ENCODE peak calls at places on chromosomes 16 and 17, in seven cellular contexts. K is A549; Q is AG04450; Y is effector memory CD4-positive, alpha-beta T cell; F is transverse colon; A is endodermal cell; V is psoas muscle. L is an unnamed sample.

GRCh38 chr16:66434619-66435430 is 7.7 kb downstream of the BEAN1 start:
- DNase-seq in Y (no peak), A (peak), K (no peak), F (no peak), Q (no peak), V (no peak), L (no peak)

GRCh38 chr17:78645421-78646295 is 68.5 kb upstream of the DNAH17 start:
- DNase-seq in Q (no peak), K (peak), A (no peak), Y (no peak), V (peak), F (peak), L (no peak)

GRCh38 chr17:66777689-66778225 is 57.2 kb upstream of the CACNG5 start:
- DNase-seq in A (peak), V (no peak), Q (no peak), F (no peak), Y (no peak), K (no peak), L (no peak)

GRCh38 chr17:27466748-27467375 is 10.6 kb downstream of the KSR1 start:
- DNase-seq in K (no peak), A (no peak), F (no peak), V (no peak), Y (peak), Q (no peak), L (no peak)

GRCh38 chr17:4708436-4708835 is 2.0 kb upstream of the ARRB2 start:
- DNase-seq in V (no peak), K (peak), Y (peak), F (no peak), Q (no peak), A (peak), L (no peak)

GRCh38 chr17:45312477-45313418 is 4.1 kb downstream of the MAP3K14 start:
- DNase-seq in Q (no peak), F (no peak), V (no peak), Y (no peak), K (no peak), A (peak), L (no peak)

GRCh38 chr17:79252886-79253285 is 178.3 kb downstream of the ENGASE start:
- DNase-seq in Q (no peak), A (no peak), K (no peak), V (peak), Y (no peak), F (no peak), L (no peak)

GRCh38 chr16:29000019-29000418 is 15.2 kb downstream of the LAT start:
- DNase-seq in Y (no peak), Q (no peak), K (no peak), A (no peak), F (no peak), V (no peak), L (no peak)

GRCh38 chr17:66784621-66785364 is 50.1 kb upstream of the CACNG5 start:
- DNase-seq in F (no peak), Q (no peak), K (no peak), Y (no peak), A (peak), V (no peak), L (no peak)

DNA sequence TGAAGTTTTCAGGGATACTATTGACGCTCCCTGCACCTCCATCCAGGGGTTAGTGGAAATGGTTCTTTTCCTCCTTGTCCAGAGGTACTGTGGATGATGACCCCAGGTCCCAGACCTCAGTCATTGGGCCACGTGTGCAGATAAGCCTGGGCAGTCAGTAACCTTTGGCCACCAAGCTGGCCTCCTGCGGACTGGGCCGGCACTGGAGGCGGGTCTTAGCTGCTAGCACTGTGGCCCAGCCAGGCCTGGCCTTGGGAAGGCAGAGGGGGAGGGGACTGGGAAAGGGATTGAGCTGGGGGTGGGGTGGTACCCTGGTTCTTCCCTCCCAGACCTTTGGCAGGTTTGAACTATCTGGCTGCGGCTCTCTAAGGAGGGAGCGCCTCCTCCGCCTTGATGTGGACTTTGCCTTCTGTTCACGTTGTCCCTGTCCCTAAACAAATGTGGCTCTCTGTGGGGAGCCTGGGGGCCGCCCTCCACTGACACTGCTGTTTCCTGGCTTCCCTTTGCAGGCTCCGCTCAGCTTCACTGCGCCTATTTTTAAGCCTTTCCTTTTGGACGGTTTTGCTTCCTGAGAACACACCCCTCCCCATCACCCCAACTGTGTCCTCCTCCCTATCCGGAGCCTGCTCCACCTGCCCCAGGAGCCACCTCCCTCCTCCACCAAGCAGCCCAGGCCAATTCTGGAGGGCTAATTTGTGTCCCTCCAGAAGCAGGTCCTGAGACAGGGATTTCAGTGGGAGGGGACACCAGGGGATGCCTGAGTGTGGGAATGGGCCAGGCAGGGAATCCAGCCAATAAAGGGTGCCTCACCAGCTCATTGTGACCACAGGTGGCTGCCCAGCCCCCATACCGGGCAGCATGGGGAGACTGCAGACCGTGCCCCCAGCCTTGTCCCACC is 251.9 kb downstream of the SEC14L1 start:
- DNase-seq in K (peak), V (peak), Q (no peak), F (peak), Y (no peak), A (peak), L (no peak)
- H3K27ac ChIP-seq in K (peak), V (peak), Q (peak), F (peak), Y (peak), A (peak), L (peak)

GRCh38 chr16:70710422-70711210 is 24.8 kb upstream of the MTSS2 start:
- DNase-seq in A (no peak), Y (no peak), Q (no peak), K (no peak), F (no peak), V (no peak), L (no peak)

GRCh38 chr16:70709961-70710360 is 24.1 kb upstream of the MTSS2 start:
- DNase-seq in V (no peak), F (no peak), Y (no peak), Q (no peak), A (no peak), K (no peak), L (no peak)

GRCh38 chr16:70711211-70711978 is 25.5 kb upstream of the MTSS2 start:
- DNase-seq in A (no peak), F (no peak), Y (no peak), Q (no peak), K (no peak), V (no peak), L (no peak)

GRCh38 chr16:70708381-70709253 is 22.8 kb upstream of the MTSS2 start:
- DNase-seq in F (no peak), V (no peak), K (no peak), Y (no peak), A (no peak), Q (no peak), L (no peak)

DNA sequence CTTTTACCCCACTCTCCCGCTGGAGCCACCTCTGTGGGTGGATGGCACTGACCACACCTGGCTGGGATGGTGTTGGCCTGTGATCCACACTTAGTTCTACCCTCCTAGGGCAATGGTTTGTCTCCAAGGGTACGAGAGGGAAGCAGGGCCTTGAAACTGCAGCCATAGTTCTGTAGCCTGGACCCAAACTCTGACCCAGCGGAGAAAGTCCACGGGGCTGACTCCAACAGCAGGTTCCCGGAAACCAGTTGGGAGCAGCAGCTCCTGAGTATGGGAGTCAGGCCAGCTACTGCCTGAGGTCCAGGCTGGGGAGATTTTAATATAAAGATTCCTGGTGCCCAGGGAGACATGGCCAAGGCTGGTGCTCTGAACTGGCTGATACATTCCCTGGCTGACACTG is 23.6 kb upstream of the MTSS2 start:
- DNase-seq in Y (no peak), V (no peak), A (no peak), Q (no peak), F (no peak), K (no peak), L (no peak)
- H3K27ac ChIP-seq in Y (no peak), V (no peak), A (no peak), Q (no peak), F (peak), K (peak), L (no peak)

GRCh38 chr16:14344945-14345344 is 273.8 kb downstream of the MRTFB start:
- DNase-seq in V (no peak), A (no peak), F (no peak), K (no peak), Q (no peak), Y (no peak), L (no peak)

GRCh38 chr16:14350081-14350480 is 279.0 kb downstream of the MRTFB start:
- DNase-seq in K (no peak), Q (no peak), V (no peak), A (no peak), F (no peak), Y (no peak), L (no peak)

GRCh38 chr16:14346278-14347142 is 275.4 kb downstream of the MRTFB start:
- DNase-seq in Q (no peak), Y (no peak), V (no peak), K (no peak), A (no peak), F (no peak), L (no peak)

GRCh38 chr16:14345512-14346115 is 274.5 kb downstream of the MRTFB start:
- DNase-seq in A (no peak), Y (no peak), F (no peak), K (no peak), Q (no peak), V (no peak), L (no peak)

DNA sequence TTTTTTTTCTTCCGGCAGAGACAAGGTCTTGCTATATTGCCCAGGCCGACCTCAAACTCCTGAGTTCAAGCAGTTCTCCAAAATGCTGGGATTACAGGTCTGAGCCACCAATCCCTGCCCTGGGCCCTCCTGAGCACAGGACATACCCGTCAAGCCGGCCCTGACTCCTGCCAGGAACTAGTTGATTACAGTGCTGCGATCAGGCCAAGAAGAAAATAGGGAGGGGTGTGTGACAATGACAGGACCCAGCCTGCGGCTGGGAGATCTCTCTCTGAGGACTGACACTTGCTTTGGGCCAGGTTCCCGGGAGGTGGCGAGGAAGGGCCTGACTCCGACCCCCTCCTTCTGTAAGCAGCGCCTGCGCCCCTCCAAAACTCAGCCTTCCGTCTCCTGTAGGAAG is 276.6 kb downstream of the MRTFB start:
- DNase-seq in V (no peak), Y (no peak), A (no peak), Q (no peak), F (no peak), K (no peak), L (no peak)
- H3K27ac ChIP-seq in V (peak), Y (no peak), A (no peak), Q (no peak), F (no peak), K (no peak), L (no peak)

GRCh38 chr17:1590031-1590746 is 27.6 kb upstream of the PITPNA start:
- DNase-seq in A (peak), V (peak), Q (peak), K (peak), Y (no peak), F (peak), L (no peak)
- H3K27ac ChIP-seq in A (no peak), V (peak), Q (peak), K (peak), Y (no peak), F (peak), L (peak)